ENCODE peak calls at places on chromosomes 13 and 19, in four cellular contexts. H is mesendoderm, J is IMR-90, S is H1. Y is an unnamed sample.

GRCh38 chr19:48686103-48686502 is 9.7 kb upstream of the FUT2 start:
- DNase-seq in H (no peak), J (no peak), S (no peak), Y (no peak)

GRCh38 chr13:48739346-48740037 is 85.8 kb downstream of the CYSLTR2 start:
- DNase-seq in H (no peak), J (peak), S (no peak), Y (no peak)

GRCh38 chr19:19642506-19643157 is 825 bp downstream of the GMIP start:
- DNase-seq in H (peak), J (no peak), S (no peak), Y (no peak)

GRCh38 chr13:50668044-50668443 is 175.4 kb downstream of the DLEU7 start:
- DNase-seq in H (no peak), J (no peak), S (no peak), Y (no peak)

GRCh38 chr19:33872445-33873320 is 76.0 kb downstream of the KCTD15 start:
- DNase-seq in H (no peak), J (no peak), S (no peak), Y (no peak)

GRCh38 chr13:41017153-41017552 is 2.0 kb downstream of the ELF1 start:
- DNase-seq in H (no peak), J (no peak), S (no peak), Y (no peak)

GRCh38 chr19:50798116-50798942 is 8.1 kb downstream of the ACP4 start:
- DNase-seq in H (peak), J (no peak), S (peak), Y (no peak)

GRCh38 chr19:32581704-32582164 is 744 bp downstream of the PDCD5 start:
- DNase-seq in H (peak), J (peak), S (peak), Y (peak)

GRCh38 chr13:30234763-30235162 is 72.6 kb downstream of the KATNAL1 start:
- DNase-seq in H (no peak), J (no peak), S (no peak), Y (no peak)

GRCh38 chr19:32234663-32235217 is 110.7 kb upstream of the ZNF507 start:
- DNase-seq in H (no peak), J (no peak), S (no peak), Y (no peak)

GRCh38 chr13:114151565-114152284 is 19.3 kb upstream of the RASA3 start:
- DNase-seq in H (no peak), J (no peak), S (no peak), Y (no peak)

GRCh38 chr19:11581740-11582139 is 4.3 kb upstream of the ACP5 start:
- DNase-seq in H (no peak), J (peak), S (no peak), Y (no peak)

GRCh38 chr19:408441-409005 is 424 bp downstream of the C2CD4C start:
- DNase-seq in H (no peak), J (no peak), S (peak), Y (peak)

GRCh38 chr19:31054430-31054829 is 294.8 kb downstream of the TSHZ3 start:
- DNase-seq in H (peak), J (peak), S (peak), Y (peak)

GRCh38 chr19:18119243-18120105 is 21.9 kb downstream of the MAST3 start:
- DNase-seq in H (no peak), J (no peak), S (no peak), Y (no peak)

GRCh38 chr13:73074101-73074500 is 15.3 kb downstream of the KLF5 start:
- DNase-seq in H (no peak), J (peak), S (no peak), Y (no peak)

GRCh38 chr13:104295537-104295936 is 1229.3 kb upstream of the SLC10A2 start:
- DNase-seq in H (peak), J (no peak), S (no peak), Y (no peak)

GRCh38 chr19:4338441-4339350 is at the start of gene STAP2:
- DNase-seq in H (peak), J (no peak), S (peak), Y (peak)

GRCh38 chr19:4051175-4052101 is 15.3 kb downstream of the ZBTB7A start:
- DNase-seq in H (no peak), J (peak), S (no peak), Y (no peak)

GRCh38 chr13:45932611-45933182 is 81.1 kb upstream of the SIAH3 start:
- DNase-seq in H (no peak), J (no peak), S (no peak), Y (no peak)

GRCh38 chr13:45934283-45934682 is 82.7 kb upstream of the SIAH3 start:
- DNase-seq in H (no peak), J (no peak), S (no peak), Y (no peak)

GRCh38 chr13:45931211-45931610 is 79.7 kb upstream of the SIAH3 start:
- DNase-seq in H (no peak), J (no peak), S (no peak), Y (no peak)

GRCh38 chr13:45932172-45932571 is 80.6 kb upstream of the SIAH3 start:
- DNase-seq in H (no peak), J (no peak), S (no peak), Y (no peak)

GRCh38 chr13:45933203-45934014 is 81.9 kb upstream of the SIAH3 start:
- DNase-seq in H (no peak), J (no peak), S (no peak), Y (no peak)
- H3K56ac ChIP-seq in H (no peak), J (no peak), S (no peak), Y (no peak)

GRCh38 chr19:35563207-35563829 is at the start of gene ATP4A:
- DNase-seq in H (no peak), J (no peak), S (no peak), Y (no peak)
- H3K56ac ChIP-seq in H (no peak), J (no peak), S (no peak), Y (no peak)

DNA sequence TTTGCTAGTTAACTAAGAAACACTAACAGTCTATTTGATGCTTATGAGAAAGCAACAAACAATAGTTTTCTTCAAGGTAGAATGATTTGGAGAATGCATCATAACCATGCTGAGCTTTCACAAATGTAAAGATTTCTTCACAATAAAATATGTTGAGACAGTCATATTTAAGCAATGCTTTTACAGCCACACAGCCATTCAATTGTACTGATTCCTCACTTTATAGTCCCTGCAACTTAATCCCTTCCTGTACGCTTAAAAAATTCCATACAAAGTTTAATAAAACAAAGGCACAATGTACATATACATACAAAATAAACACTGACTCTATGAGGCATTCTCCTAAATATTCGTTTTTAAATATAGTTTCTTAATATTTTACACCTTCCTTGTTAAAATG is 4.7 kb upstream of the ACOD1 start:
- DNase-seq in H (no peak), J (no peak), S (no peak), Y (no peak)
- H3K56ac ChIP-seq in H (no peak), J (no peak), S (no peak), Y (no peak)

GRCh38 chr13:32582991-32583390 is 3.3 kb upstream of the PDS5B start:
- DNase-seq in H (no peak), J (no peak), S (no peak), Y (no peak)

GRCh38 chr13:32587774-32588165 is 1.5 kb downstream of the PDS5B start:
- DNase-seq in H (no peak), J (peak), S (no peak), Y (no peak)

GRCh38 chr13:32585625-32586021 is 629 bp upstream of the PDS5B start:
- DNase-seq in H (peak), J (no peak), S (no peak), Y (peak)

GRCh38 chr13:32586022-32586900 is at the start of gene PDS5B:
- DNase-seq in H (peak), J (peak), S (peak), Y (peak)

GRCh38 chr13:32587014-32587773 is 942 bp downstream of the PDS5B start:
- DNase-seq in H (peak), J (peak), S (peak), Y (peak)
- H3K56ac ChIP-seq in H (peak), J (peak), S (peak), Y (no peak)

DNA sequence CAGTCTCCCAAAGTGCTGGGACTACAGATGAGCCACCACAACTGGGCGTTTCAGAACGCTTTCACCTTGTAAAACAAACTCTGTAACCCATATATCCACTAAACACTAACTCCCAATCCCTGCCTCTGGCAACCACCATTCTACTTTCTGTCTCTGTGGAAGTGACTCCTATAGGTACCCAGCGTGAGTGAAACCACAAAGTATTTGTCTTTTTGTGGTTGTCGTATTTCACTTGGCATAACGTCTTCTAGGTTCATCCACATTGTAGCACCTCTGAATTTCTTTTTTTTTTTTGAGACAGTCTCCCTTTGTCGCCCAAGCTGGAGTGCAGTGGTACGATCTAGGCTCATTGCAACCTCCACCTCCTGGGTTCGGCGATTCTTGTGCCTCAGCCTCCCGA is 44.8 kb downstream of the BRD4 start:
- DNase-seq in H (no peak), J (no peak), S (no peak), Y (no peak)
- H3K56ac ChIP-seq in H (no peak), J (no peak), S (no peak), Y (no peak)

GRCh38 chr19:7600721-7601120 is 5.1 kb downstream of the CAMSAP3 start:
- DNase-seq in H (no peak), J (no peak), S (no peak), Y (no peak)

GRCh38 chr19:7595466-7596133 is at the start of gene CAMSAP3:
- DNase-seq in H (peak), J (no peak), S (peak), Y (peak)

GRCh38 chr19:7596191-7596937 is 701 bp downstream of the CAMSAP3 start:
- DNase-seq in H (no peak), J (no peak), S (peak), Y (no peak)

GRCh38 chr19:7597689-7598088 is 2.0 kb downstream of the CAMSAP3 start:
- DNase-seq in H (peak), J (no peak), S (no peak), Y (no peak)

DNA sequence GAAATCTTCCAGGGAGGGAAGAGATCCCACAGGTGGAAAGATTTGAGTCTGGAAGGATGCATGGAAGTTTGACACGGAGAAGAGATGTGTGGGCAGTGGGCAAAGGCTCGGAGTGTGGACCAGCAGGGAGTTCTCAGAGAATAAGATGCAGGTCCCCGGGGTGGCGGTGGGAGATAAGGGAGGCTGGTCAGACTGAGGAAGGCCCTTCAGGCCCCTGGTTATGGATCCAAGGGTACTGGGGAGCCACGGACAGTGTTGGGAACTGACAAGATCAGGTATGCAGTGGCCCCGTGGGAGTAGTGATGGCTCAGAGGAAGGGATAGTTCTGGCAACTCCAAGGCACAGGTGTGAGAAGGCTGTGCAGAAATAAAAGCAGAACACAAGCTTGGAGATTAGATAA is 2.5 kb downstream of the CAMSAP3 start:
- DNase-seq in H (no peak), J (no peak), S (no peak), Y (no peak)
- H3K56ac ChIP-seq in H (no peak), J (no peak), S (no peak), Y (no peak)